ENCODE peak calls at places on chromosomes 4 and X, in seven cellular contexts. Q is heart right ventricle, V is astrocyte of the spinal cord, U is glutamatergic neuron, W is AG10803, L is MCF 10A, O is colonic mucosa. G is an unnamed sample.

GRCh38 chr4:38489924-38490639 is 173.9 kb upstream of the KLF3 start:
- DNase-seq in Q (no peak), V (peak; percentile 43), U (no peak), W (peak; percentile 39), L (no peak), O (peak; percentile 54), G (no peak)

GRCh38 chrX:78124304-78124703 is 15.1 kb downstream of the TAF9B start:
- DNase-seq in Q (no peak), V (no peak), U (no peak), W (no peak), L (no peak), O (no peak), G (peak; percentile 9)

GRCh38 chr4:185700048-185700447 is 111.9 kb downstream of the SORBS2 start:
- DNase-seq in Q (no peak), V (no peak), U (no peak), W (peak; percentile 12), L (peak; percentile 43), O (no peak), G (peak; percentile 58)

GRCh38 chrX:152259150-152259549 is 120.8 kb upstream of the MAGEA10 start:
- DNase-seq in Q (no peak), V (no peak), U (no peak), W (no peak), L (no peak), O (no peak), G (no peak)

GRCh38 chr4:98773638-98774037 is 115.2 kb upstream of the TSPAN5 start:
- DNase-seq in Q (no peak), V (no peak), U (no peak), W (no peak), L (peak; percentile 55), O (no peak), G (no peak)

GRCh38 chrX:33741807-33742206 is 390.3 kb downstream of the FAM47A start:
- DNase-seq in Q (no peak), V (no peak), U (no peak), W (no peak), L (no peak), O (no peak), G (no peak)

GRCh38 chr4:165584916-165585315 is 206.1 kb downstream of the CPE start:
- DNase-seq in Q (no peak), V (no peak), U (no peak), W (no peak), L (no peak), O (no peak), G (no peak)

GRCh38 chr4:141686146-141686775 is 49.9 kb downstream of the IL15 start:
- DNase-seq in Q (no peak), V (peak; percentile 70), U (no peak), W (peak; percentile 15), L (peak; percentile 85), O (no peak), G (peak; percentile 86)

GRCh38 chr4:37486134-37486533 is 200.0 kb downstream of the RELL1 start:
- DNase-seq in Q (no peak), V (no peak), U (no peak), W (no peak), L (no peak), O (no peak), G (no peak)

GRCh38 chrX:107537815-107538214 is 88.4 kb downstream of the FRMPD3 start:
- DNase-seq in Q (no peak), V (peak; percentile 40), U (no peak), W (peak; percentile 41), L (peak; percentile 64), O (peak; percentile 27), G (no peak)

GRCh38 chrX:22686138-22686541 is 313.6 kb upstream of the DDX53 start:
- DNase-seq in Q (peak; percentile 13), V (peak; percentile 89), U (peak; percentile 11), W (peak; percentile 22), L (peak; percentile 63), O (no peak), G (peak; percentile 76)

GRCh38 chrX:103066606-103067005 is 2.6 kb upstream of the BEX1 start:
- DNase-seq in Q (no peak), V (no peak), U (no peak), W (peak; percentile 4), L (no peak), O (no peak), G (no peak)

GRCh38 chr4:79209822-79210635 is 115.8 kb downstream of the NAA11 start:
- DNase-seq in Q (no peak), V (no peak), U (no peak), W (no peak), L (no peak), O (peak; percentile 78), G (no peak)

GRCh38 chr4:115950806-115951205 is 837.4 kb upstream of the NDST4 start:
- DNase-seq in Q (no peak), V (no peak), U (no peak), W (no peak), L (no peak), O (no peak), G (no peak)

GRCh38 chr4:14695411-14695810 is 306.9 kb upstream of the CPEB2 start:
- DNase-seq in Q (no peak), V (no peak), U (no peak), W (no peak), L (no peak), O (no peak), G (no peak)

GRCh38 chrX:149830192-149830873 is 48.6 kb downstream of the MAGEA9 start:
- DNase-seq in Q (no peak), V (peak; percentile 55), U (peak; percentile 32), W (peak; percentile 21), L (peak; percentile 10), O (no peak), G (peak; percentile 39)

GRCh38 chrX:86910602-86911311 is 606.8 kb upstream of the KLHL4 start:
- DNase-seq in Q (no peak), V (no peak), U (no peak), W (no peak), L (no peak), O (no peak), G (no peak)

GRCh38 chr4:76993787-76994641 is 44.5 kb downstream of the SEPTIN11 start:
- DNase-seq in Q (no peak), V (no peak), U (no peak), W (peak; percentile 55), L (no peak), O (no peak), G (no peak)

GRCh38 chr4:10698172-10698571 is 13.6 kb upstream of the CLNK start:
- DNase-seq in Q (no peak), V (no peak), U (no peak), W (no peak), L (no peak), O (no peak), G (no peak)

GRCh38 chr4:2646386-2647149 is 109.6 kb downstream of the TNIP2 start:
- DNase-seq in Q (no peak), V (no peak), U (peak; percentile 6), W (no peak), L (no peak), O (no peak), G (no peak)

GRCh38 chr4:26821677-26822503 is 38.8 kb upstream of the STIM2 start:
- DNase-seq in Q (no peak), V (no peak), U (no peak), W (peak; percentile 14), L (no peak), O (peak; percentile 23), G (no peak)

GRCh38 chrX:38636949-38637819 is 75.8 kb downstream of the TSPAN7 start:
- DNase-seq in Q (no peak), V (peak; percentile 10), U (no peak), W (no peak), L (no peak), O (no peak), G (peak; percentile 18)

GRCh38 chrX:151167791-151168345 is 8.5 kb upstream of the GPR50 start:
- DNase-seq in Q (no peak), V (no peak), U (no peak), W (no peak), L (no peak), O (no peak), G (no peak)

GRCh38 chr4:128718793-128719192 is 90.7 kb upstream of the JADE1 start:
- DNase-seq in Q (no peak), V (peak; percentile 63), U (no peak), W (peak; percentile 94), L (no peak), O (no peak), G (peak; percentile 81)

GRCh38 chr4:169791064-169791463 is 33.3 kb upstream of the HPF1 start:
- DNase-seq in Q (no peak), V (peak; percentile 1), U (no peak), W (no peak), L (peak; percentile 63), O (no peak), G (no peak)

GRCh38 chr4:30839583-30840520 is 119.7 kb downstream of the PCDH7 start:
- DNase-seq in Q (no peak), V (peak; percentile 93), U (no peak), W (no peak), L (peak; percentile 77), O (no peak), G (no peak)

GRCh38 chr4:80540785-80541469 is 205.4 kb downstream of the CFAP299 start:
- DNase-seq in Q (no peak), V (peak; percentile 12), U (no peak), W (peak; percentile 11), L (no peak), O (no peak), G (peak; percentile 8)

GRCh38 chrX:31269914-31270313 is 198.1 kb upstream of the FTHL17 start:
- DNase-seq in Q (no peak), V (no peak), U (no peak), W (no peak), L (no peak), O (no peak), G (no peak)

GRCh38 chr4:86762649-86763048 is 86.5 kb downstream of the SLC10A6 start:
- DNase-seq in Q (no peak), V (no peak), U (no peak), W (no peak), L (no peak), O (no peak), G (no peak)

DNA sequence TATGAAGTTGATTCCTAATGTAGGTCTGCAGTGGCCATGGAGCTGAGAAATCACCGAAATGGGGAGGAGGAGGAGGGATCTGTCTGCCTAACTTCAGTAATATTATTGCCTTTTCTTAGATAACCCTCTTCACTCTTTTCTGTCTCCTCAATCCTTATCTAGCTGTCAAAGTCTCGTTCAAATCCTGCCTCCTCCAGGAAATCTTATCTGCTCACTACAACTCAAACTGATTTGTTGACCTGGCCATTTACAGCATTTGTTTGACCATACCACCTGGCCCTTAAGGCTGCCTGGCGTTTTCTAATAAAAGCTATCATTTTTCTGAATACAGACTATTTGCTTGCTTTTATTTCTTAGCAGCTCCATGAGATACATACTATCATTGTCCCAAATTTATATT is 33.8 kb downstream of the GALNT7 start:
- DNase-seq in Q (no peak), V (no peak), U (no peak), W (no peak), L (no peak), O (no peak), G (no peak)
- TF ChIP-seq CTCF in Q (no peak), V (no peak), U (no peak), W (no peak), L (no peak), O (no peak), G (no peak)

GRCh38 chrX:44945736-44946135 is 72.7 kb downstream of the KDM6A start:
- DNase-seq in Q (no peak), V (no peak), U (no peak), W (no peak), L (peak; percentile 7), O (no peak), G (no peak)
- TF ChIP-seq CTCF in Q (no peak), V (peak; percentile 1), U (no peak), W (no peak), L (no peak), O (peak; percentile 22), G (peak; percentile 22)

GRCh38 chr4:42995343-42995944 is 102.9 kb downstream of the GRXCR1 start:
- DNase-seq in Q (no peak), V (peak; percentile 20), U (no peak), W (peak; percentile 15), L (peak; percentile 66), O (no peak), G (peak; percentile 47)
- TF ChIP-seq CTCF in Q (peak; percentile 39), V (peak; percentile 69), U (peak; percentile 79), W (peak; percentile 66), L (peak; percentile 82), O (peak; percentile 42), G (peak; percentile 53)

GRCh38 chr4:47463235-47463956 is at the start of gene COMMD8:
- DNase-seq in Q (peak; percentile 97), V (peak; percentile 97), U (peak; percentile 98), W (peak; percentile 92), L (peak; percentile 95), O (peak; percentile 98), G (peak; percentile 96)
- TF ChIP-seq CTCF in Q (peak; percentile 52), V (peak; percentile 36), U (peak; percentile 27), W (no peak), L (no peak), O (no peak), G (peak; percentile 26)

G was measured in osteoblast.